ENCODE peak calls at places on chromosomes 16 and 17, in five cellular contexts. K is H9, D is Daoy, L is KBM-7, T is T-cell. S is an unnamed sample.

GRCh38 chr17:1058423-1059130 is 61.6 kb downstream of the TIMM22 start:
- DNase-seq in T (peak; percentile 9), K (peak; percentile 85), L (peak; percentile 50), D (peak; percentile 84), S (peak; percentile 43)

GRCh38 chr17:77425791-77426641 is 285.2 kb downstream of the SEC14L1 start:
- DNase-seq in T (no peak), L (no peak), D (peak; percentile 97), K (peak; percentile 82), S (peak; percentile 77)

GRCh38 chr17:20994779-20995149 is 48.0 kb downstream of the USP22 start:
- DNase-seq in T (no peak), D (no peak), K (no peak), L (no peak), S (no peak)

GRCh38 chr17:39738568-39738901 is 797 bp downstream of the GRB7 start:
- DNase-seq in D (peak; percentile 28), L (no peak), K (peak; percentile 75), T (no peak), S (peak; percentile 61)

GRCh38 chr16:11358531-11358930 is 13.3 kb downstream of the RMI2 start:
- DNase-seq in K (no peak), D (no peak), T (no peak), L (no peak), S (no peak)

GRCh38 chr16:2528161-2529060 is 2.8 kb downstream of the CEMP1 start:
- DNase-seq in K (no peak), L (no peak), D (no peak), T (no peak), S (no peak)

GRCh38 chr17:65558683-65559311 is 2.7 kb downstream of the AXIN2 start:
- DNase-seq in L (no peak), K (no peak), D (no peak), T (no peak), S (no peak)

GRCh38 chr17:70365098-70365583 is 195.8 kb downstream of the KCNJ2 start:
- DNase-seq in L (peak; percentile 8), T (no peak), K (no peak), D (peak; percentile 7), S (no peak)

GRCh38 chr17:77795685-77796084 is 162.8 kb upstream of the TNRC6C start:
- DNase-seq in D (no peak), L (no peak), T (no peak), K (no peak), S (no peak)

GRCh38 chr17:72461757-72462156 is 340.9 kb downstream of the SOX9 start:
- DNase-seq in T (no peak), D (no peak), K (no peak), L (no peak), S (no peak)

GRCh38 chr17:43609613-43610385 is 51.9 kb downstream of the MEOX1 start:
- DNase-seq in L (no peak), T (no peak), K (no peak), D (no peak), S (no peak)